ENCODE peak calls at places on chromosome 22, in nine cellular contexts. O is colonic mucosa; C is CD8-positive, alpha-beta T cell; Y is left ventricle myocardium inferior; S is suprapubic skin; Z is effector memory CD4-positive, alpha-beta T cell; A is A549; W is A673; E is IMR-90. X is an unnamed sample.

GRCh38 chr22:24975813-24976341 is 23.4 kb downstream of the KIAA1671 start:
- DNase-seq in W (no peak), S (peak; percentile 89), C (no peak), O (no peak), Y (peak; percentile 76), E (no peak), A (no peak), Z (no peak), X (no peak)

GRCh38 chr22:41672780-41673509 is 15.7 kb downstream of the SNU13 start:
- DNase-seq in C (no peak), E (no peak), O (no peak), Y (no peak), W (peak; percentile 24), S (no peak), A (peak; percentile 58), Z (no peak), X (no peak)

GRCh38 chr22:36252754-36253522 is at the start of gene APOL1:
- DNase-seq in A (peak; percentile 19), C (peak; percentile 41), Z (peak; percentile 19), O (peak; percentile 71), Y (peak; percentile 37), S (no peak), E (peak; percentile 43), W (no peak), X (peak; percentile 54)

GRCh38 chr22:29799217-29799680 is 32.1 kb downstream of the UQCR10 start:
- DNase-seq in C (no peak), A (peak; percentile 87), Y (peak; percentile 88), Z (no peak), E (peak; percentile 94), S (peak; percentile 95), O (peak; percentile 60), W (no peak), X (peak; percentile 95)

GRCh38 chr22:34861787-34862186 is 204.2 kb upstream of the ISX start:
- DNase-seq in Z (no peak), E (no peak), C (no peak), Y (no peak), W (no peak), A (no peak), O (no peak), S (no peak), X (no peak)

GRCh38 chr22:17742528-17742902 is 31.8 kb downstream of the BID start:
- DNase-seq in O (peak; percentile 74), Y (peak; percentile 51), W (peak; percentile 75), Z (peak; percentile 47), A (peak; percentile 71), E (peak; percentile 66), S (no peak), C (peak; percentile 62), X (peak; percentile 60)

GRCh38 chr22:27454807-27455450 is 346.6 kb downstream of the MN1 start:
- DNase-seq in S (no peak), O (no peak), Y (no peak), W (no peak), Z (no peak), A (no peak), C (no peak), E (no peak), X (no peak)

GRCh38 chr22:45094826-45095225 is 68.9 kb upstream of the NUP50 start:
- DNase-seq in W (no peak), A (no peak), C (no peak), O (no peak), E (no peak), S (no peak), Z (no peak), Y (no peak), X (no peak)

GRCh38 chr22:39471421-39472141 is 14.8 kb downstream of the MGAT3 start:
- DNase-seq in O (peak; percentile 59), S (no peak), Y (no peak), Z (no peak), A (no peak), C (no peak), W (peak; percentile 50), E (peak; percentile 51), X (peak; percentile 48)

GRCh38 chr22:36027960-36028645 is 521 bp downstream of the RBFOX2 start:
- DNase-seq in O (peak; percentile 41), S (no peak), Z (no peak), A (no peak), C (no peak), Y (no peak), E (no peak), W (no peak), X (peak; percentile 31)

GRCh38 chr22:45120931-45121330 is 42.8 kb upstream of the NUP50 start:
- DNase-seq in Z (no peak), E (peak; percentile 54), W (no peak), C (no peak), S (no peak), Y (no peak), A (no peak), O (no peak), X (no peak)

GRCh38 chr22:39080052-39080762 is 3.1 kb downstream of the APOBEC3G start:
- DNase-seq in A (no peak), Y (no peak), W (no peak), Z (peak; percentile 51), C (no peak), S (no peak), E (no peak), O (no peak), X (no peak)

GRCh38 chr22:45290410-45290936 is 5.7 kb downstream of the UPK3A start:
- DNase-seq in W (peak; percentile 74), E (peak; percentile 83), Z (no peak), Y (no peak), C (no peak), S (no peak), O (peak; percentile 73), A (peak; percentile 49), X (no peak)

GRCh38 chr22:44889233-44889878 is 120.4 kb downstream of the PHF21B start:
- DNase-seq in E (no peak), C (no peak), O (no peak), W (peak; percentile 38), Z (no peak), A (no peak), S (peak; percentile 34), Y (no peak), X (no peak)

GRCh38 chr22:30855266-30855665 is 113.3 kb downstream of the MORC2 start:
- DNase-seq in A (no peak), W (no peak), Y (no peak), S (peak; percentile 47), Z (no peak), C (no peak), E (no peak), O (no peak), X (no peak)
- H3K9me3 ChIP-seq in A (peaks cover 3% of the 10 kb centered on the region), W (no peaks in the 10 kb centered on the region), Y (peaks cover 18% of the 10 kb centered on the region), S (no peaks in the 10 kb centered on the region), Z (no peaks in the 10 kb centered on the region), C (no peaks in the 10 kb centered on the region), E (peaks cover 2% of the 10 kb centered on the region), O (no peaks in the 10 kb centered on the region), X (no peaks in the 10 kb centered on the region)

GRCh38 chr22:47591709-47592108 is 829.3 kb downstream of the TBC1D22A start:
- DNase-seq in O (no peak), C (no peak), Z (no peak), Y (no peak), E (no peak), A (no peak), W (no peak), S (peak; percentile 55), X (no peak)
- H3K9me3 ChIP-seq in O (no peaks in the 10 kb centered on the region), C (no peaks in the 10 kb centered on the region), Z (no peaks in the 10 kb centered on the region), Y (peaks cover 10% of the 10 kb centered on the region), E (peaks cover 59% of the 10 kb centered on the region), A (no peaks in the 10 kb centered on the region), W (no peaks in the 10 kb centered on the region), S (no peaks in the 10 kb centered on the region), X (no peaks in the 10 kb centered on the region)

DNA sequence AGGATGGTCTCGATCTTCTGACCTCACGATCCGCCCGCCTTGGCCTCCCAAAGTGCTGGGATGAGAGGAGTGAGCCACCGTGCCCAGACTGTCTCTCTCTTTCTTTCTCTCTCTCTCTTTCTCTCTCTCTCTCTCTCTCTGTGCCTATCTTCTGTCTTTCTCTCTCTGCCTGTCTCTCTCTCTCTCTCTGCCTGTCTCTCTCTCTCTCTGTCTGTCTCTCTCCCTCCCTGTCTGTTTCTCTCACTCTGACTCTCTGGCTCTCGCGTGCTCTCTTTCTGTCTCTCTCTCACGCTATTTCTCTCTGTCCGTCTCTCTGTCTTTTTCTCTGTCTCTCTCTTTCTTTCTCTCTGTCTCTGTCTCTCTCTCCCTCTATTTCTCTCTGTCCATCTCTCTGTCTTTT is 3911.2 kb upstream of the OR11H1 start:
- DNase-seq in Z (no peak), W (no peak), Y (no peak), O (no peak), A (no peak), C (no peak), S (no peak), E (no peak), X (no peak)
- H3K9me3 ChIP-seq in Z (peaks cover 10% of the 10 kb centered on the region), W (peaks cover 70% of the 10 kb centered on the region), Y (peaks cover 87% of the 10 kb centered on the region), O (peaks cover 9% of the 10 kb centered on the region), A (no peaks in the 10 kb centered on the region), C (no peaks in the 10 kb centered on the region), S (peaks cover 64% of the 10 kb centered on the region), E (peaks cover 36% of the 10 kb centered on the region), X (peaks cover 3% of the 10 kb centered on the region)

GRCh38 chr22:37566903-37567798 is 6.9 kb downstream of the CDC42EP1 start:
- DNase-seq in W (peak; percentile 67), C (peak; percentile 87), Z (peak; percentile 92), O (peak; percentile 96), A (peak; percentile 68), S (peak; percentile 91), E (peak; percentile 46), Y (peak; percentile 76), X (peak; percentile 88)

GRCh38 chr22:37568448-37569008 is 8.2 kb downstream of the CDC42EP1 start:
- DNase-seq in C (no peak), Y (no peak), S (no peak), O (no peak), Z (no peak), A (no peak), W (no peak), E (no peak), X (no peak)

GRCh38 chr22:37567991-37568390 is 7.7 kb downstream of the CDC42EP1 start:
- DNase-seq in Y (no peak), W (no peak), E (no peak), Z (no peak), C (no peak), A (no peak), O (no peak), S (no peak), X (no peak)

GRCh38 chr22:37565830-37566229 is 5.5 kb downstream of the CDC42EP1 start:
- DNase-seq in C (no peak), Y (no peak), A (no peak), Z (no peak), O (no peak), W (no peak), S (no peak), E (no peak), X (no peak)

GRCh38 chr22:37566329-37566837 is 6.1 kb downstream of the CDC42EP1 start:
- DNase-seq in Z (peak; percentile 25), E (no peak), W (no peak), C (peak; percentile 37), S (no peak), A (no peak), O (no peak), Y (no peak), X (no peak)
- H3K9me3 ChIP-seq in Z (no peaks in the 10 kb centered on the region), E (no peaks in the 10 kb centered on the region), W (no peaks in the 10 kb centered on the region), C (no peaks in the 10 kb centered on the region), S (no peaks in the 10 kb centered on the region), A (no peaks in the 10 kb centered on the region), O (no peaks in the 10 kb centered on the region), Y (no peaks in the 10 kb centered on the region), X (no peaks in the 10 kb centered on the region)

GRCh38 chr22:48142388-48142787 is 1379.9 kb downstream of the TBC1D22A start:
- DNase-seq in W (no peak), Z (no peak), A (no peak), O (no peak), Y (no peak), S (no peak), E (no peak), C (no peak), X (no peak)
- H3K9me3 ChIP-seq in W (no peaks in the 10 kb centered on the region), Z (no peaks in the 10 kb centered on the region), A (no peaks in the 10 kb centered on the region), O (no peaks in the 10 kb centered on the region), Y (no peaks in the 10 kb centered on the region), S (no peaks in the 10 kb centered on the region), E (peaks cover 70% of the 10 kb centered on the region), C (no peaks in the 10 kb centered on the region), X (no peaks in the 10 kb centered on the region)